ENCODE peak calls at places on chromosome 3, in seven cellular contexts. One of them, this sample, is unnamed.
A peak's percentile ranks its signal among the peaks of the same experiment; 100 is the strongest.

GRCh38 chr3:141485578-141486415 is 1.0 kb upstream of the RASA2 start:
- DNase-seq in stimulated activated CD8-positive, alpha-beta memory T cell treated with anti-CD3 and anti-CD28 coated beads, Interleukin-15, amount 100 ng/mL, for 1 hour: no peak
- DNase-seq in non-pigmented ciliary epithelial cell: peak; percentile 51
- DNase-seq in GM20000: no peak
- DNase-seq in sciatic nerve: no peak
- DNase-seq in NCI-H774: no peak
- DNase-seq in NCI-H345: no peak
- DNase-seq in this sample: peak; percentile 15

GRCh38 chr3:127652246-127652995 is 20.3 kb upstream of the ABTB1 start:
- DNase-seq in stimulated activated CD8-positive, alpha-beta memory T cell treated with anti-CD3 and anti-CD28 coated beads, Interleukin-15, amount 100 ng/mL, for 1 hour: no peak
- DNase-seq in sciatic nerve: peak; percentile 78
- DNase-seq in non-pigmented ciliary epithelial cell: no peak
- DNase-seq in NCI-H345: peak; percentile 8
- DNase-seq in GM20000: peak; percentile 69
- DNase-seq in NCI-H774: peak; percentile 4
- DNase-seq in this sample: peak; percentile 33

GRCh38 chr3:58296269-58296668 is 9.8 kb upstream of the RPP14 start:
- DNase-seq in NCI-H345: no peak
- DNase-seq in non-pigmented ciliary epithelial cell: no peak
- DNase-seq in GM20000: no peak
- DNase-seq in stimulated activated CD8-positive, alpha-beta memory T cell treated with anti-CD3 and anti-CD28 coated beads, Interleukin-15, amount 100 ng/mL, for 1 hour: no peak
- DNase-seq in NCI-H774: no peak
- DNase-seq in sciatic nerve: no peak
- DNase-seq in this sample: no peak

GRCh38 chr3:71219744-71220638 is 363.5 kb downstream of the FOXP1 start:
- DNase-seq in NCI-H774: no peak
- DNase-seq in stimulated activated CD8-positive, alpha-beta memory T cell treated with anti-CD3 and anti-CD28 coated beads, Interleukin-15, amount 100 ng/mL, for 1 hour: no peak
- DNase-seq in GM20000: peak; percentile 49
- DNase-seq in non-pigmented ciliary epithelial cell: no peak
- DNase-seq in NCI-H345: no peak
- DNase-seq in sciatic nerve: no peak
- DNase-seq in this sample: peak; percentile 32

GRCh38 chr3:193660698-193661400 is 67.8 kb downstream of the OPA1 start:
- DNase-seq in sciatic nerve: no peak
- DNase-seq in NCI-H774: no peak
- DNase-seq in stimulated activated CD8-positive, alpha-beta memory T cell treated with anti-CD3 and anti-CD28 coated beads, Interleukin-15, amount 100 ng/mL, for 1 hour: no peak
- DNase-seq in NCI-H345: no peak
- DNase-seq in GM20000: no peak
- DNase-seq in non-pigmented ciliary epithelial cell: no peak
- DNase-seq in this sample: no peak

GRCh38 chr3:106691476-106691875 is 685.8 kb upstream of the CCDC54 start:
- DNase-seq in sciatic nerve: no peak
- DNase-seq in GM20000: no peak
- DNase-seq in non-pigmented ciliary epithelial cell: no peak
- DNase-seq in NCI-H345: no peak
- DNase-seq in NCI-H774: no peak
- DNase-seq in stimulated activated CD8-positive, alpha-beta memory T cell treated with anti-CD3 and anti-CD28 coated beads, Interleukin-15, amount 100 ng/mL, for 1 hour: no peak
- DNase-seq in this sample: no peak

GRCh38 chr3:188792788-188793187 is 379.0 kb upstream of the TPRG1 start:
- DNase-seq in NCI-H774: no peak
- DNase-seq in GM20000: no peak
- DNase-seq in sciatic nerve: no peak
- DNase-seq in NCI-H345: no peak
- DNase-seq in non-pigmented ciliary epithelial cell: no peak
- DNase-seq in stimulated activated CD8-positive, alpha-beta memory T cell treated with anti-CD3 and anti-CD28 coated beads, Interleukin-15, amount 100 ng/mL, for 1 hour: no peak
- DNase-seq in this sample: no peak

GRCh38 chr3:45321607-45322391 is 66.6 kb upstream of the LARS2 start:
- DNase-seq in non-pigmented ciliary epithelial cell: no peak
- DNase-seq in stimulated activated CD8-positive, alpha-beta memory T cell treated with anti-CD3 and anti-CD28 coated beads, Interleukin-15, amount 100 ng/mL, for 1 hour: no peak
- DNase-seq in sciatic nerve: no peak
- DNase-seq in NCI-H774: no peak
- DNase-seq in GM20000: no peak
- DNase-seq in NCI-H345: peak; percentile 66
- DNase-seq in this sample: no peak

GRCh38 chr3:33236005-33236404 is 17.4 kb upstream of the SUSD5 start:
- DNase-seq in stimulated activated CD8-positive, alpha-beta memory T cell treated with anti-CD3 and anti-CD28 coated beads, Interleukin-15, amount 100 ng/mL, for 1 hour: no peak
- DNase-seq in non-pigmented ciliary epithelial cell: no peak
- DNase-seq in sciatic nerve: no peak
- DNase-seq in NCI-H345: no peak
- DNase-seq in NCI-H774: no peak
- DNase-seq in GM20000: no peak
- DNase-seq in this sample: no peak

GRCh38 chr3:183430325-183430957 is 2.0 kb upstream of the MCF2L2 start:
- DNase-seq in NCI-H345: no peak
- DNase-seq in GM20000: no peak
- DNase-seq in sciatic nerve: no peak
- DNase-seq in non-pigmented ciliary epithelial cell: no peak
- DNase-seq in stimulated activated CD8-positive, alpha-beta memory T cell treated with anti-CD3 and anti-CD28 coated beads, Interleukin-15, amount 100 ng/mL, for 1 hour: no peak
- DNase-seq in NCI-H774: no peak
- DNase-seq in this sample: peak; percentile 25

GRCh38 chr3:14871456-14872200 is 52.9 kb downstream of the FGD5 start:
- DNase-seq in NCI-H774: no peak
- DNase-seq in stimulated activated CD8-positive, alpha-beta memory T cell treated with anti-CD3 and anti-CD28 coated beads, Interleukin-15, amount 100 ng/mL, for 1 hour: no peak
- DNase-seq in GM20000: no peak
- DNase-seq in sciatic nerve: peak; percentile 38
- DNase-seq in non-pigmented ciliary epithelial cell: no peak
- DNase-seq in NCI-H345: no peak
- DNase-seq in this sample: no peak

GRCh38 chr3:60622349-60622748 is 628.9 kb downstream of the FHIT start:
- DNase-seq in NCI-H345: no peak
- DNase-seq in GM20000: no peak
- DNase-seq in stimulated activated CD8-positive, alpha-beta memory T cell treated with anti-CD3 and anti-CD28 coated beads, Interleukin-15, amount 100 ng/mL, for 1 hour: no peak
- DNase-seq in NCI-H774: peak; percentile 7
- DNase-seq in non-pigmented ciliary epithelial cell: no peak
- DNase-seq in sciatic nerve: no peak
- DNase-seq in this sample: no peak

GRCh38 chr3:127254730-127255129 is 33.1 kb downstream of the PRR20G start:
- DNase-seq in NCI-H345: peak; percentile 31
- DNase-seq in sciatic nerve: no peak
- DNase-seq in stimulated activated CD8-positive, alpha-beta memory T cell treated with anti-CD3 and anti-CD28 coated beads, Interleukin-15, amount 100 ng/mL, for 1 hour: no peak
- DNase-seq in non-pigmented ciliary epithelial cell: no peak
- DNase-seq in GM20000: no peak
- DNase-seq in NCI-H774: no peak
- DNase-seq in this sample: no peak

GRCh38 chr3:15436246-15436645 is 8.8 kb downstream of the EAF1 start:
- DNase-seq in GM20000: no peak
- DNase-seq in non-pigmented ciliary epithelial cell: no peak
- DNase-seq in sciatic nerve: no peak
- DNase-seq in stimulated activated CD8-positive, alpha-beta memory T cell treated with anti-CD3 and anti-CD28 coated beads, Interleukin-15, amount 100 ng/mL, for 1 hour: no peak
- DNase-seq in NCI-H345: no peak
- DNase-seq in NCI-H774: no peak
- DNase-seq in this sample: no peak

GRCh38 chr3:168187233-168187632 is 91.5 kb upstream of the GOLIM4 start:
- DNase-seq in non-pigmented ciliary epithelial cell: no peak
- DNase-seq in stimulated activated CD8-positive, alpha-beta memory T cell treated with anti-CD3 and anti-CD28 coated beads, Interleukin-15, amount 100 ng/mL, for 1 hour: no peak
- DNase-seq in GM20000: no peak
- DNase-seq in NCI-H345: no peak
- DNase-seq in sciatic nerve: no peak
- DNase-seq in NCI-H774: no peak
- DNase-seq in this sample: no peak

GRCh38 chr3:147392083-147392916 is 14.0 kb downstream of the ZIC4 start:
- DNase-seq in NCI-H774: no peak
- DNase-seq in NCI-H345: no peak
- DNase-seq in non-pigmented ciliary epithelial cell: no peak
- DNase-seq in GM20000: no peak
- DNase-seq in sciatic nerve: no peak
- DNase-seq in stimulated activated CD8-positive, alpha-beta memory T cell treated with anti-CD3 and anti-CD28 coated beads, Interleukin-15, amount 100 ng/mL, for 1 hour: no peak
- DNase-seq in this sample: no peak

GRCh38 chr3:14490831-14491230 is 49.3 kb downstream of the GRIP2 start:
- DNase-seq in GM20000: no peak
- DNase-seq in sciatic nerve: no peak
- DNase-seq in non-pigmented ciliary epithelial cell: no peak
- DNase-seq in stimulated activated CD8-positive, alpha-beta memory T cell treated with anti-CD3 and anti-CD28 coated beads, Interleukin-15, amount 100 ng/mL, for 1 hour: no peak
- DNase-seq in NCI-H345: no peak
- DNase-seq in NCI-H774: no peak
- DNase-seq in this sample: no peak

GRCh38 chr3:98188553-98188952 is 22.1 kb downstream of the OR5H15 start:
- DNase-seq in NCI-H345: no peak
- DNase-seq in GM20000: peak; percentile 29
- DNase-seq in sciatic nerve: no peak
- DNase-seq in non-pigmented ciliary epithelial cell: no peak
- DNase-seq in NCI-H774: no peak
- DNase-seq in stimulated activated CD8-positive, alpha-beta memory T cell treated with anti-CD3 and anti-CD28 coated beads, Interleukin-15, amount 100 ng/mL, for 1 hour: no peak
- DNase-seq in this sample: no peak

GRCh38 chr3:14803101-14803980 is 15.4 kb upstream of the FGD5 start:
- DNase-seq in sciatic nerve: peak; percentile 42
- DNase-seq in GM20000: no peak
- DNase-seq in NCI-H345: no peak
- DNase-seq in stimulated activated CD8-positive, alpha-beta memory T cell treated with anti-CD3 and anti-CD28 coated beads, Interleukin-15, amount 100 ng/mL, for 1 hour: no peak
- DNase-seq in non-pigmented ciliary epithelial cell: no peak
- DNase-seq in NCI-H774: no peak
- DNase-seq in this sample: no peak

This sample was measured in stimulated activated naive CD8-positive, alpha-beta T cell treated with anti-CD3 and anti-CD28 coated beads, Interleukin-15, amount 100 ng/mL, for 72 hours.